ENCODE peak calls at places on chromosomes 5 and 9, in ten cellular contexts. C is right atrium auricular region; I is hepatocyte; S is iPS DF 6.9; J is fibroblast of lung; Q is CD8-positive, alpha-beta memory T cell; F is spleen; N is sigmoid colon; G is mammary epithelial cell; H is Peyer's patch. E is an unnamed sample. For H3K9me3, the result is how much of the 10 kb centered on the place peaks cover.

GRCh38 chr5:141876628-141877477 is 1.4 kb downstream of the PCDH1 start:
- DNase-seq in C (no peak), I (peak), S (no peak), J (no peak), Q (no peak), F (peak), N (no peak), G (peak), H (peak), E (no peak)

GRCh38 chr5:79297661-79298060 is 61.7 kb downstream of the JMY start:
- DNase-seq in C (no peak), I (no peak), S (no peak), J (no peak), Q (no peak), F (no peak), N (no peak), G (no peak), H (no peak), E (no peak)

GRCh38 chr5:175689147-175689991 is 31.5 kb downstream of the HRH2 start:
- DNase-seq in C (peak), I (no peak), S (no peak), J (no peak), Q (no peak), F (peak), N (peak), G (peak), H (peak), E (no peak)

GRCh38 chr5:125484272-125485002 is 738.0 kb upstream of the ZNF608 start:
- DNase-seq in C (peak), I (peak), S (no peak), J (peak), Q (no peak), F (no peak), N (peak), G (peak), H (peak), E (no peak)

GRCh38 chr9:107266624-107267369 is 16.3 kb upstream of the RAD23B start:
- DNase-seq in C (no peak), I (no peak), S (no peak), J (no peak), Q (no peak), F (no peak), N (no peak), G (peak), H (no peak), E (no peak)

GRCh38 chr5:41747291-41747690 is 122.9 kb downstream of the OXCT1 start:
- DNase-seq in C (no peak), I (peak), S (no peak), J (peak), Q (no peak), F (no peak), N (no peak), G (peak), H (no peak), E (no peak)

GRCh38 chr5:181053760-181054122 is 13.7 kb downstream of the BTNL9 start:
- DNase-seq in C (peak), I (no peak), S (no peak), J (no peak), Q (no peak), F (no peak), N (no peak), G (no peak), H (no peak), E (no peak)

GRCh38 chr9:122398371-122398924 is 27.6 kb downstream of the PTGS1 start:
- DNase-seq in C (no peak), I (no peak), S (no peak), J (no peak), Q (no peak), F (no peak), N (no peak), G (no peak), H (no peak), E (no peak)

GRCh38 chr5:6434737-6435136 is 13.9 kb upstream of the UBE2QL1 start:
- DNase-seq in C (peak), I (no peak), S (no peak), J (no peak), Q (no peak), F (no peak), N (no peak), G (no peak), H (no peak), E (no peak)

GRCh38 chr9:125904155-125904841 is 157.1 kb downstream of the PBX3 start:
- DNase-seq in C (no peak), I (no peak), S (no peak), J (peak), Q (no peak), F (no peak), N (no peak), G (no peak), H (no peak), E (no peak)

GRCh38 chr9:94581711-94582110 is 11.9 kb downstream of the FBP2 start:
- DNase-seq in C (no peak), I (no peak), S (no peak), J (no peak), Q (no peak), F (no peak), N (no peak), G (peak), H (no peak), E (no peak)

GRCh38 chr9:121362813-121363585 is 7.1 kb downstream of the STOM start:
- DNase-seq in C (no peak), I (peak), S (no peak), J (peak), Q (no peak), F (no peak), N (no peak), G (peak), H (no peak), E (no peak)

GRCh38 chr9:83956288-83957028 is 23.6 kb downstream of the HNRNPK start:
- DNase-seq in C (peak), I (no peak), S (no peak), J (peak), Q (peak), F (peak), N (peak), G (no peak), H (peak), E (peak)

GRCh38 chr5:43193171-43193951 is 1.3 kb downstream of the NIM1K start:
- DNase-seq in C (peak), I (peak), S (no peak), J (peak), Q (no peak), F (no peak), N (no peak), G (peak), H (no peak), E (no peak)

GRCh38 chr5:43192558-43193170 is 639 bp downstream of the NIM1K start:
- DNase-seq in C (no peak), I (peak), S (no peak), J (peak), Q (peak), F (peak), N (peak), G (peak), H (no peak), E (peak)

GRCh38 chr5:43190755-43191603 is 1.0 kb upstream of the NIM1K start:
- DNase-seq in C (no peak), I (peak), S (no peak), J (peak), Q (no peak), F (no peak), N (no peak), G (no peak), H (no peak), E (no peak)

GRCh38 chr5:43193952-43194321 is 1.9 kb downstream of the NIM1K start:
- DNase-seq in C (no peak), I (peak), S (no peak), J (no peak), Q (no peak), F (no peak), N (no peak), G (no peak), H (no peak), E (no peak)

DNA sequence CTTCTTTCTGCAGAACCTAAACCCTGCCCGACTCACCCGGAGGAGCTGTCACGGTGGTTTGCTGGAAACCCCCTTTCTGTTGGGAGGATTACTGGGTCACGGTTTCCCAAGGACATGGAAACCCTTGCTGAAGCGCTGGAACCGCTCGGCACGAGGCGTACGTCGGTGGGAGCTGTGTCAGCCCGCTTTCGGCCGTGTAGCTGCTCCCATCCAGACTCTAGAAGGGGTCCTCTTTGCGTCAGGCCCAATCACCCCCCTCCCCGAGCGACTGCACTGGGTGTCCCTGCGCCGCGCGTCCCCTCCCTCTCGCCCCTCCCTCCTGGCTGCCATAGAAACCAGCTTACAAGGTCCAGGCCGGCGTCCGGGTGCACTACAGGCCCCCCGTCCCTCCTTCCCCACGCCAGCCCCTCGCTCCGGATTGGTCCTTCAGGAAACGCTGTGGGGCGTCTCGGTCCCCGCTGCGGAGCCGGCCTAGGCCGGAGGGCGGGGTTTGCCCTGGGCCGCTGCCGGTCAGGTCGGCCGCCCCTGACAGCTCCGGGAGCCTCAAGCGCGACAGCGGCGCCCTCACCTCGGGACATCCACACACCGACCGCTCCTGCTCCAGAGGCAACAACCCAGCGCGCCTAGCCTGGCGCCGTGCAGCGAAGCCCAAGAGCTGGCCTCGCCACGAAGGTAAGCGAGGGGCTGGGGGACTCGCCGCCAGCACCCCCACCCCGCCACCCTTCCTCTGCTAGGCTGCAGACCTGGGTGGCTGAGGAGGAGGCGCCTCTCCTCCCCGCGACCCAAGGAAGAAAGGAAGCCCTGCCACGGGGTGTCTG is at the start of gene NIM1K:
- DNase-seq in C (peak), I (peak), S (no peak), J (peak), Q (peak), F (peak), N (peak), G (no peak), H (peak), E (no peak)
- H3K27ac ChIP-seq in C (peak), I (no peak), S (no peak), J (peak), Q (no peak), F (no peak), N (peak), G (peak), H (no peak), E (no peak)

DNA sequence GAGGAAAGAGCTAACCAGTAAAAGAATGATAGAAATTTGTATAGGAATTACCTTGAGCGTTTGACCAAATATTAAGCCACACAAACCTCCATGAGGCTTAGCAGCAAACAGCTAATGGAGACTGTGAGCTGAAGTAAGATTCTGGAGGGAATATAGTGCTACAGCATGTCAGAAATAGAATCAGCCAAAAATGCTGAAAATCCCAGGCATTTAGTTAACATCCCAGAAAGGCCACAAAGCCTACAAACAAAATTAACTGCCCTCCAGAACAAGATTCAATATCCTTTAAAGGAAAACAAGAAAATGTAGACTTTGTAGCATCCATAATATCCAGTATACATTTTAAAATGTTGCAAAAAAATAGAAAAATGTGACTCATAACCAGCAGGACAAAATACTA is 257.8 kb upstream of the TUSC1 start:
- DNase-seq in C (no peak), I (no peak), S (no peak), J (no peak), Q (no peak), F (no peak), N (no peak), G (no peak), H (no peak), E (no peak)
- H3K9me3 ChIP-seq in C (under half), I (under half), S (under half), J (under half), Q (under half), F (under half), N (under half), G (under half), H (under half), E (under half)

DNA sequence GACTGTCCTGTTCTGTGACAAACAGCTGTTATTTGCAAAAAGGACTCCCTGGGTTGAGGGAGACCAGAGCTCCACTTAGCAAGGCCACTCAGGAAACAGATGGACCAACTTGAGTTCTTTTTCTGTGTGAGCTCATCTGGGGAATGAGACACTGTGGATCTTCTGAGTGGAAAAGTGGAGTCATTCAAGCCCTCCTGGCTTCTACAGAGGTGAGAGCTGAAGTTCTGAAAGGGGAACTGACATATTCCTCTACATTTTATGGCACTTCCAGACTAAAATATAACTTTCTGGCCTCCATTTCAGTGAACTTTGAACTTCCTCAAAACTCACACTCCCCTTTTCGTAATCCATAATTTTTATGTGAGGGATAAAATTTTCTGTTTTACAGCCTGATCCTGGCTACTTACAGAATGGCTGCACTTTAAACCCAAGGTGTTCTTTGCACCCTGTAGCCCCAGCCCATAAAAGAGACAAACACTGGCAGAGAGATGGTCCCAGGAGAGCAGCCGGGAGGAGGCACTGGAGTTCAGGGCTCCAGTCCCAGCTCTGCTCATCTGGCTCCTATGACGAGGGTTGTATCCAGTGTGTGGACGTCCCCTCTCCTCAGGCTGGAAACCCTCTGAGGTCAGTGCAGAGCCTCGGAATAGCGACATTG is 10.8 kb downstream of the SPAAR start:
- DNase-seq in C (no peak), I (peak), S (no peak), J (no peak), Q (no peak), F (no peak), N (no peak), G (no peak), H (peak), E (no peak)
- H3K27ac ChIP-seq in C (peak), I (peak), S (no peak), J (no peak), Q (no peak), F (peak), N (peak), G (no peak), H (peak), E (peak)

GRCh38 chr5:177035982-177036381 is 13.5 kb downstream of the ZNF346 start:
- DNase-seq in C (no peak), I (no peak), S (no peak), J (no peak), Q (no peak), F (no peak), N (no peak), G (no peak), H (no peak), E (no peak)
- H3K9me3 ChIP-seq in C (under half), I (under half), S (under half), J (under half), Q (under half), F (under half), N (under half), G (under half), H (under half), E (under half)

DNA sequence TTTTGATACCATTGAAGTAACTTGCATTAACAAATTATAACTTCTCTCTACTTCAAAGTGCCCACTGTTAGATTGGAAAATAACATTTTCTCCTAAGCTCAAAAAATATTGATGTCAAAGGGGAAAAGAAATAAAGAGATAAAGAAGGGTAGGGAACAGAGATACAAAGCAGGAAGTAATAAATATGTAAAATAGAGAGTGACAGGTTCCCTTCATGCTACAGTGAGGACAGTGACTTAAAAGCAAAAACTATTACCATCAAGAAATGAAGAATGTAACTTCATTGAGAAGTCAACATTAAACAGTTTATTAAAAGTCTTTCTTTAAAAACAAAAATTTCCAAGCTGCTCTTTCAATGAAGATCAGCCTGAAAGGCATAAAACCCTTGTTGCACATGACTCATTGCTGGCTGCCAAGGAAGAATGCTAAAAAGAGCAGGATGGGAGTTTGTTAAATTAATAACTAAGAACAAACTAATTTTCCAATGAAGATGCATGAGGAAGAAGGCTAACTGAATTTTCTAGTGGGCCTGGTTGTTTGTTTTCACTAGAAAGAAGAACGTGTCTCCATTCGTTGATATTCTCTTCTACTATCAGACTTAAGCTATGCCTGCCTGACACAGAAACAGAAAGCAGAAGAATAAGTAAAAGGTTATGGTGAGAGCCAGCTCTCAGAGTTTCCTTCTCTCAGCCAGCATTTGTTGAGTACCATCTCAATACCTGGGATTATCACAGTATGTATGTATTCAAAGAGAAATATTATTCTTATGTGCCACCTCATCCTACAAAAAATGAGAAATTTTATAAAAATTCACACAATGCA is 197.7 kb upstream of the NREP start:
- DNase-seq in C (no peak), I (no peak), S (no peak), J (peak), Q (no peak), F (no peak), N (no peak), G (no peak), H (no peak), E (no peak)
- H3K27ac ChIP-seq in C (no peak), I (no peak), S (no peak), J (peak), Q (no peak), F (no peak), N (no peak), G (no peak), H (no peak), E (no peak)

DNA sequence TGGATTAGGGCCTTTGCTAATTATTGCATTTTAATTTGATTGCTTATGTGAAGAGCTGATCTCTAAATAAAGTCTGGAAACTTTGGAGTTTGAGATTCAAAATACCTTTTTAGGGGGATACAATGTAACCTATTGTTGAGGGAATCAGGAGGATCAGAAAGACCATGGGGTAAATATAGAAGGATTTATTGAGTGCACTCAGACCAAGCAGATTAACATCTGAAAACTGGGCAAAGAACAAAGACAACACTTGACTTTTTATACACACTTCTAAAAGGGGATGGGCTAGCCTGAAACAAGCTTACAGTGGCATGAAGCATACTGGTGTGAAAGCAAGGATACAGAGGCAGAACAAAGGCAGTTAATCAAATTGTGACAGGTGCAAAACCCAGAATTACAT is 174.3 kb downstream of the MRPS30 start:
- DNase-seq in C (no peak), I (no peak), S (no peak), J (peak), Q (no peak), F (no peak), N (no peak), G (no peak), H (no peak), E (no peak)
- H3K9me3 ChIP-seq in C (under half), I (under half), S (under half), J (under half), Q (under half), F (half or more), N (under half), G (under half), H (under half), E (under half)

GRCh38 chr5:169944115-169944514 is 36.2 kb downstream of the INSYN2B start:
- DNase-seq in C (no peak), I (no peak), S (no peak), J (no peak), Q (no peak), F (no peak), N (no peak), G (peak), H (no peak), E (no peak)

GRCh38 chr5:169944922-169945675 is 35.2 kb downstream of the INSYN2B start:
- DNase-seq in C (no peak), I (no peak), S (no peak), J (no peak), Q (no peak), F (no peak), N (no peak), G (no peak), H (no peak), E (no peak)

GRCh38 chr5:169950333-169950732 is 30.0 kb downstream of the INSYN2B start:
- DNase-seq in C (no peak), I (no peak), S (no peak), J (no peak), Q (no peak), F (no peak), N (no peak), G (no peak), H (no peak), E (no peak)

GRCh38 chr5:169945831-169946261 is 34.4 kb downstream of the INSYN2B start:
- DNase-seq in C (peak), I (peak), S (no peak), J (peak), Q (no peak), F (no peak), N (peak), G (peak), H (no peak), E (no peak)

GRCh38 chr5:169946743-169947142 is 33.6 kb downstream of the INSYN2B start:
- DNase-seq in C (no peak), I (no peak), S (no peak), J (peak), Q (no peak), F (no peak), N (no peak), G (no peak), H (no peak), E (no peak)
- H3K27ac ChIP-seq in C (no peak), I (no peak), S (no peak), J (peak), Q (no peak), F (no peak), N (no peak), G (no peak), H (no peak), E (no peak)

GRCh38 chr5:154481584-154482381 is 3.8 kb upstream of the HAND1 start:
- DNase-seq in C (no peak), I (no peak), S (no peak), J (no peak), Q (no peak), F (no peak), N (no peak), G (no peak), H (no peak), E (no peak)
- H3K9me3 ChIP-seq in C (under half), I (under half), S (under half), J (under half), Q (under half), F (under half), N (under half), G (under half), H (under half), E (under half)

GRCh38 chr5:171666815-171667214 is 118.8 kb upstream of the SMIM23 start:
- DNase-seq in C (no peak), I (no peak), S (no peak), J (no peak), Q (no peak), F (no peak), N (no peak), G (no peak), H (no peak), E (no peak)

GRCh38 chr5:171668097-171668412 is 117.6 kb upstream of the SMIM23 start:
- DNase-seq in C (no peak), I (no peak), S (no peak), J (no peak), Q (no peak), F (no peak), N (no peak), G (no peak), H (no peak), E (no peak)

GRCh38 chr5:171672556-171672955 is 113.1 kb upstream of the SMIM23 start:
- DNase-seq in C (peak), I (no peak), S (no peak), J (no peak), Q (no peak), F (no peak), N (no peak), G (no peak), H (no peak), E (no peak)

GRCh38 chr5:171664489-171664888 is 121.1 kb upstream of the SMIM23 start:
- DNase-seq in C (no peak), I (no peak), S (no peak), J (no peak), Q (no peak), F (no peak), N (no peak), G (no peak), H (no peak), E (no peak)

GRCh38 chr5:171667341-171668096 is 118.1 kb upstream of the SMIM23 start:
- DNase-seq in C (peak), I (peak), S (no peak), J (peak), Q (no peak), F (no peak), N (peak), G (peak), H (no peak), E (no peak)
- H3K27ac ChIP-seq in C (no peak), I (peak), S (no peak), J (peak), Q (no peak), F (no peak), N (peak), G (peak), H (no peak), E (no peak)